ENCODE peak calls at places on chromosomes 12 and 14, in seven cellular contexts. X, K, O, E, C, R and I are unnamed samples.

GRCh38 chr14:81400852-81401251 is 728 bp upstream of the STON2 start:
- DNase-seq in X (no peak), K (peak), O (peak), E (no peak), C (no peak), R (peak), I (no peak)

GRCh38 chr12:118704517-118704916 is 276.8 kb upstream of the SRRM4 start:
- DNase-seq in X (no peak), K (no peak), O (no peak), E (no peak), C (no peak), R (no peak), I (no peak)

GRCh38 chr14:104624939-104625338 is 20.4 kb upstream of the TMEM179 start:
- DNase-seq in X (no peak), K (no peak), O (no peak), E (no peak), C (no peak), R (no peak), I (no peak)

GRCh38 chr12:47023311-47023710 is 56.1 kb upstream of the PCED1B start:
- DNase-seq in X (no peak), K (no peak), O (no peak), E (no peak), C (no peak), R (no peak), I (no peak)

GRCh38 chr14:59389936-59390335 is 75.2 kb downstream of the GPR135 start:
- DNase-seq in X (no peak), K (no peak), O (no peak), E (no peak), C (no peak), R (no peak), I (no peak)

GRCh38 chr14:26531894-26532293 is 65.9 kb downstream of the NOVA1 start:
- DNase-seq in X (no peak), K (no peak), O (peak), E (no peak), C (no peak), R (no peak), I (no peak)

GRCh38 chr14:53850714-53851296 is 105.8 kb downstream of the BMP4 start:
- DNase-seq in X (no peak), K (no peak), O (peak), E (no peak), C (no peak), R (no peak), I (no peak)

GRCh38 chr14:65824285-65824977 is 411.9 kb downstream of the FUT8 start:
- DNase-seq in X (no peak), K (peak), O (peak), E (no peak), C (peak), R (peak), I (no peak)

GRCh38 chr12:46266382-46266791 is 2.5 kb downstream of the SLC38A1 start:
- DNase-seq in X (no peak), K (no peak), O (peak), E (no peak), C (no peak), R (peak), I (no peak)

GRCh38 chr12:113297214-113297587 is 37.7 kb downstream of the SLC8B1 start:
- DNase-seq in X (no peak), K (peak), O (no peak), E (no peak), C (no peak), R (no peak), I (peak)

GRCh38 chr12:113852695-113853490 is 113.2 kb downstream of the RBM19 start:
- DNase-seq in X (no peak), K (no peak), O (peak), E (no peak), C (no peak), R (no peak), I (no peak)

GRCh38 chr12:122473543-122474323 is 27.0 kb downstream of the ZCCHC8 start:
- DNase-seq in X (no peak), K (no peak), O (no peak), E (no peak), C (peak), R (peak), I (no peak)

GRCh38 chr12:113103756-113104450 is 31.7 kb downstream of the RASAL1 start:
- DNase-seq in X (no peak), K (peak), O (no peak), E (no peak), C (no peak), R (peak), I (peak)

GRCh38 chr14:59918824-59919581 is 941 bp upstream of the LRRC9 start:
- DNase-seq in X (no peak), K (no peak), O (peak), E (no peak), C (no peak), R (peak), I (no peak)

GRCh38 chr12:94261119-94261518 is 112.7 kb downstream of the PLXNC1 start:
- DNase-seq in X (no peak), K (no peak), O (no peak), E (no peak), C (no peak), R (no peak), I (no peak)

GRCh38 chr12:28759334-28759733 is 389.7 kb upstream of the FAR2 start:
- DNase-seq in X (no peak), K (no peak), O (peak), E (no peak), C (no peak), R (peak), I (no peak)

GRCh38 chr12:26128180-26128579 is 3.3 kb upstream of the BHLHE41 start:
- DNase-seq in X (no peak), K (no peak), O (no peak), E (no peak), C (no peak), R (no peak), I (no peak)

GRCh38 chr14:20387577-20387976 is 25.7 kb downstream of the TEP1 start:
- DNase-seq in X (no peak), K (peak), O (no peak), E (no peak), C (no peak), R (no peak), I (no peak)